ENCODE peak calls at places on chromosomes 2 and 18, in eight cellular contexts. Q is colonic mucosa, H is GM13977, J is endothelial cell of umbilical vein, M is progenitor cell of endocrine pancreas, X is A549, P is stomach, L is right atrium auricular region. T is an unnamed sample.

GRCh38 chr2:216149741-216150140 is 40.6 kb downstream of the XRCC5 start:
- DNase-seq in Q (no peak), H (no peak), J (peak), M (no peak), X (no peak), P (no peak), L (no peak), T (no peak)

GRCh38 chr2:54083021-54083420 is 32.4 kb upstream of the ACYP2 start:
- DNase-seq in Q (no peak), H (no peak), J (no peak), M (peak), X (no peak), P (no peak), L (no peak), T (peak)

GRCh38 chr2:101133492-101134101 is 17.6 kb downstream of the TBC1D8 start:
- DNase-seq in Q (no peak), H (no peak), J (no peak), M (no peak), X (no peak), P (no peak), L (no peak), T (no peak)

GRCh38 chr2:3116371-3116770 is 261.2 kb downstream of the EIPR1 start:
- DNase-seq in Q (no peak), H (no peak), J (no peak), M (no peak), X (no peak), P (no peak), L (no peak), T (no peak)

GRCh38 chr18:40365526-40365925 is 1589.5 kb upstream of the PIK3C3 start:
- DNase-seq in Q (no peak), H (no peak), J (no peak), M (no peak), X (no peak), P (no peak), L (no peak), T (no peak)

GRCh38 chr2:169363570-169364150 is 1.3 kb upstream of the LRP2 start:
- DNase-seq in Q (peak), H (peak), J (peak), M (peak), X (peak), P (no peak), L (no peak), T (peak)

GRCh38 chr2:30240162-30240696 is 8.9 kb downstream of the LBH start:
- DNase-seq in Q (no peak), H (no peak), J (no peak), M (no peak), X (no peak), P (no peak), L (no peak), T (no peak)

GRCh38 chr2:58709687-58710354 is 468.7 kb upstream of the FANCL start:
- DNase-seq in Q (no peak), H (no peak), J (no peak), M (no peak), X (no peak), P (no peak), L (no peak), T (no peak)

GRCh38 chr2:224910535-224910934 is 131.7 kb downstream of the DOCK10 start:
- DNase-seq in Q (no peak), H (no peak), J (peak), M (no peak), X (no peak), P (no peak), L (no peak), T (no peak)

GRCh38 chr2:48114256-48114655 is 208.0 kb upstream of the FBXO11 start:
- DNase-seq in Q (peak), H (peak), J (no peak), M (no peak), X (peak), P (peak), L (no peak), T (no peak)

GRCh38 chr2:118632921-118633320 is 214.5 kb downstream of the EN1 start:
- DNase-seq in Q (no peak), H (peak), J (no peak), M (no peak), X (no peak), P (no peak), L (no peak), T (no peak)

GRCh38 chr2:242029422-242030225 is 160.1 kb downstream of the RTP5 start:
- DNase-seq in Q (no peak), H (no peak), J (no peak), M (peak), X (no peak), P (no peak), L (no peak), T (no peak)
- TF ChIP-seq CTCF in Q (no peak), H (no peak), J (no peak), M (no peak), X (no peak), P (no peak), L (no peak), T (peak)

DNA sequence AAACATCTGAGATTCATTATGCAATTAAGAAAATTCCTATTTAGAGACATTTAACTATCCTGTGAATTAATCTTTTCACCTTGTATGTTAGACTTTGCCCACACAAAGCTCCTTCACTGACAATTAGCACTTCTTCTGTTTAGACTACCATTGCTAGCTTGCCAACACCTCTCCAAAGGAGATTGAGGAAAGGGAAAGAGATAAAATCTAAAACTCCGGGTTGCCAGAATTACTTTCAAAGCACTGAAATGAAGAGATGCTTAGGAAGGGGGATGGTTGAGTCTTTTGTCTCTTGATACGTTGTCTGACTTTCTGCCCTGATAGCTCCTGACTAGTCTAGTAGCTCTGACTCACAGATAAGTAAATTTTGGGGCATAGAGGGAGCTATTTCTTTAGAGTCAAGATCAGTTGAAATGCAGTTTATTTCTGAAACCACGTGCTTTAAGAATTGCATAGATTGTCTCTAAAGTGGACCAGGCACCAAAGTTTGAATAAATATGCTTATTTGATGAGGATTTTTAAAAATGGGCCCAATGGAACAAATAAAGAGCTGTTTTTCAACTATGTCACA is 74.1 kb upstream of the DSEL start:
- DNase-seq in Q (no peak), H (no peak), J (peak), M (no peak), X (no peak), P (no peak), L (no peak), T (no peak)
- TF ChIP-seq CTCF in Q (no peak), H (no peak), J (no peak), M (no peak), X (no peak), P (no peak), L (no peak), T (no peak)

GRCh38 chr2:164734196-164734595 is 107.4 kb downstream of the COBLL1 start:
- DNase-seq in Q (no peak), H (no peak), J (no peak), M (no peak), X (no peak), P (no peak), L (no peak), T (no peak)

GRCh38 chr2:164742738-164743317 is 98.8 kb downstream of the COBLL1 start:
- DNase-seq in Q (no peak), H (no peak), J (no peak), M (no peak), X (no peak), P (no peak), L (no peak), T (no peak)

GRCh38 chr2:164739966-164740365 is 101.7 kb downstream of the COBLL1 start:
- DNase-seq in Q (no peak), H (no peak), J (peak), M (no peak), X (no peak), P (no peak), L (no peak), T (no peak)

GRCh38 chr2:164735309-164735919 is 106.2 kb downstream of the COBLL1 start:
- DNase-seq in Q (no peak), H (no peak), J (no peak), M (no peak), X (no peak), P (no peak), L (no peak), T (no peak)

DNA sequence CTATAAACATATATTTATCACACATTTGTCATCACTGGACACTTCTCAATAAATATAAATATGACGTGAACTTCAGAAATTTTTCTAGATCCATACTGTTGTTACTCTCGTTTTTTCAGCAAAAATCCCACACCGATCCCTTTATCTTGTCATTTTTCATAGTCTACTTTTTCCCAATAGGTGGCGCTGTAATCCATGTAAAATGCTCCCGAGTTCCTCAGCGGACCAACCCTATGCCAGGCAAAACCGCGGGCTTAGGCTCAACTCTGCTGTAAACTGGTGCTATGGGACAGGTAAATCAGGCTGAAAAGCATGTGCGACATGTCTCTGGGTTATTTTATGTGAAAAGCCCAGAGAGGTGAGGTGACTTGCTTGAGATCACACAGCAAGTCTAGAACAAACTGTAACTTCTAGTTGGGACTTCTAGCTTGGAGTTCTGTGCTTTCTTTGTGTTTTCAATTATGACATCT is 104.0 kb downstream of the COBLL1 start:
- DNase-seq in Q (peak), H (peak), J (peak), M (peak), X (peak), P (peak), L (peak), T (peak)
- TF ChIP-seq CTCF in Q (peak), H (peak), J (peak), M (peak), X (peak), P (no peak), L (peak), T (peak)

GRCh38 chr2:241939541-241939940 is 70.0 kb downstream of the RTP5 start:
- DNase-seq in Q (no peak), H (no peak), J (no peak), M (no peak), X (no peak), P (no peak), L (no peak), T (no peak)
- TF ChIP-seq CTCF in Q (no peak), H (no peak), J (no peak), M (no peak), X (no peak), P (no peak), L (no peak), T (no peak)